ENCODE peak calls at places on chromosomes 11 and 22, in six cellular contexts. S, Y, B, U, K and P are unnamed samples.

GRCh38 chr11:66891849-66892660 is 35.2 kb downstream of the LRFN4 start:
- DNase-seq in Y (peak), U (peak), B (no peak), K (peak), S (peak), P (no peak)

GRCh38 chr11:89347071-89347470 is 144.1 kb downstream of the NOX4 start:
- DNase-seq in S (no peak), U (no peak), B (no peak), K (no peak), Y (no peak), P (no peak)

GRCh38 chr22:28963362-28963761 is 80.0 kb downstream of the ZNRF3 start:
- DNase-seq in S (no peak), K (no peak), B (no peak), U (no peak), Y (no peak), P (no peak)

GRCh38 chr22:45543243-45543642 is 40.6 kb downstream of the FBLN1 start:
- DNase-seq in U (no peak), B (no peak), K (no peak), Y (no peak), S (no peak), P (no peak)

GRCh38 chr22:20464096-20464614 is 26.5 kb upstream of the SCARF2 start:
- DNase-seq in Y (no peak), S (no peak), B (no peak), K (no peak), U (no peak), P (no peak)

GRCh38 chr11:22703561-22703960 is 37.1 kb downstream of the GAS2 start:
- DNase-seq in B (no peak), U (peak), K (peak), S (peak), Y (no peak), P (no peak)

GRCh38 chr11:63277345-63277943 is 34.0 kb upstream of the SLC22A25 start:
- DNase-seq in K (peak), S (no peak), Y (no peak), B (no peak), U (no peak), P (no peak)

GRCh38 chr11:72358461-72359405 is 75.6 kb downstream of the CLPB start:
- DNase-seq in U (no peak), S (peak), K (no peak), Y (no peak), B (no peak), P (no peak)

GRCh38 chr11:74011360-74012071 is 2.6 kb upstream of the UCP3 start:
- DNase-seq in K (no peak), Y (no peak), B (no peak), U (peak), S (peak), P (no peak)

GRCh38 chr11:76030286-76030685 is 176.0 kb downstream of the WNT11 start:
- DNase-seq in S (no peak), U (peak), B (no peak), K (peak), Y (no peak), P (no peak)

GRCh38 chr11:66567787-66568123 is 651 bp downstream of the CTSF start:
- DNase-seq in U (no peak), S (no peak), Y (no peak), B (no peak), K (no peak), P (no peak)

GRCh38 chr11:46710821-46711269 is 8.2 kb upstream of the F2 start:
- DNase-seq in K (peak), B (no peak), Y (no peak), S (peak), U (peak), P (no peak)

GRCh38 chr11:124079631-124080318 is 35.5 kb upstream of the VWA5A start:
- DNase-seq in S (peak), B (no peak), U (no peak), K (peak), Y (no peak), P (no peak)

GRCh38 chr22:45686004-45686403 is 14.4 kb downstream of the ATXN10 start:
- DNase-seq in S (peak), U (peak), B (no peak), K (no peak), Y (no peak), P (no peak)

GRCh38 chr11:96162816-96163499 is 180.0 kb downstream of the MAML2 start:
- DNase-seq in Y (no peak), B (no peak), U (peak), S (peak), K (no peak), P (no peak)

GRCh38 chr22:47570300-47570685 is 807.8 kb downstream of the TBC1D22A start:
- DNase-seq in S (no peak), Y (no peak), B (no peak), K (no peak), U (no peak), P (no peak)

GRCh38 chr11:128709402-128709801 is 15.5 kb downstream of the FLI1 start:
- DNase-seq in Y (no peak), K (peak), B (no peak), U (peak), S (peak), P (no peak)

GRCh38 chr11:9692696-9693095 is 28.8 kb downstream of the SWAP70 start:
- DNase-seq in U (no peak), S (no peak), K (no peak), Y (no peak), B (no peak), P (no peak)

GRCh38 chr11:304061-304506 is 3.5 kb upstream of the IFITM2 start:
- DNase-seq in S (no peak), K (no peak), U (no peak), B (no peak), Y (no peak), P (no peak)

GRCh38 chr11:19614370-19614936 is 98.2 kb upstream of the NAV2 start:
- DNase-seq in S (no peak), K (no peak), B (no peak), U (no peak), Y (no peak), P (no peak)

GRCh38 chr22:23856721-23857605 is 712 bp upstream of the SLC2A11 start:
- DNase-seq in Y (peak), U (peak), K (peak), S (peak), B (peak), P (no peak)

GRCh38 chr11:60235318-60235717 is 7.6 kb downstream of the MS4A4E start:
- DNase-seq in Y (no peak), K (no peak), S (no peak), B (no peak), U (no peak), P (no peak)
- H3K14ac ChIP-seq in Y (no peak), K (no peak), S (no peak), B (no peak), U (no peak), P (no peak)

GRCh38 chr11:27718346-27718852 is 18.1 kb upstream of the BDNF start:
- DNase-seq in K (peak), U (peak), Y (peak), B (peak), S (peak), P (no peak)

GRCh38 chr11:27717801-27718229 is 17.6 kb upstream of the BDNF start:
- DNase-seq in Y (no peak), B (no peak), S (peak), K (no peak), U (no peak), P (no peak)

GRCh38 chr11:27720277-27720830 is 20.1 kb upstream of the BDNF start:
- DNase-seq in S (peak), K (peak), Y (peak), U (peak), B (peak), P (no peak)

GRCh38 chr11:27719575-27719925 is 19.3 kb upstream of the BDNF start:
- DNase-seq in U (no peak), S (no peak), Y (no peak), B (no peak), K (no peak), P (no peak)

GRCh38 chr11:27718853-27719574 is 18.8 kb upstream of the BDNF start:
- DNase-seq in S (peak), Y (peak), K (peak), U (peak), B (peak), P (no peak)
- H3K14ac ChIP-seq in S (peak), Y (peak), K (no peak), U (peak), B (peak), P (no peak)

DNA sequence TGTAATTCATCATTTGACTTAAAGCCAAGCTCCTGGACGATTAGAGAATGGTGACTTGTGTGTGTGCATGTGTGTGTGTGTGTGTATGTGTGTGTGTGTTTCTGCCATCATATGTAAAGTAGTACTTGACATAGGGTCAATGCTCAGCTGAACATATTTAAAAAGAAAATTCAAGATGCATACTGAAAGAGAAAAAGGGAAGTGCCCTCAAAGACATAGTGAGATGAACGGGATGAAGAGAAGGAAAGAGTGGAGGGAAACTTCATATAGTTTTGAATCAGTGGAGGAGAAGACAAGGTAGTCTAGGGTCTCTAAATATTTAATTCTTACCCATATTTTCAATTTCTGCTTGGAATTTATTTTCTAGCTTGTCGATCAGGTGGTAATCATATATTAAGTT is 4.0 kb downstream of the TCN1 start:
- DNase-seq in K (no peak), Y (no peak), S (no peak), U (no peak), B (no peak), P (no peak)
- H3K14ac ChIP-seq in K (no peak), Y (no peak), S (no peak), U (no peak), B (no peak), P (no peak)

DNA sequence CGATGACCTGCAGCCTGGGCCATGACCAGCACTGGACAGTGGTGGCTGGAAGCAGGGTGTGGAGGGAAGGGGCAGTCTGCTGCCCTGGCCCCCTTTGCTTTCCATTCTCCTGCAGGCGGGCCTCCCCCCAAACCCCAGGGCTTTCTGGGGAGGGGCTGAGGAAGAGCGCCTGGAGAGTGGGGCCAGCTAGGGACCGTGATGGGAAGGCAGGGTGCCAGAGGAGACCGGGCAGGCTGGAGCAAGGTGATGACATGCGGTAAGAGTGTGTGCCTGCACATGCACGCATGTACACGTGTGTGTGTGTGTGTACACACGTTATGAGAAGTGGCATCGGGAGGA is 7.8 kb downstream of the OAF start:
- DNase-seq in Y (no peak), B (no peak), U (no peak), S (no peak), K (no peak), P (no peak)
- H3K14ac ChIP-seq in Y (no peak), B (peak), U (no peak), S (peak), K (no peak), P (no peak)

DNA sequence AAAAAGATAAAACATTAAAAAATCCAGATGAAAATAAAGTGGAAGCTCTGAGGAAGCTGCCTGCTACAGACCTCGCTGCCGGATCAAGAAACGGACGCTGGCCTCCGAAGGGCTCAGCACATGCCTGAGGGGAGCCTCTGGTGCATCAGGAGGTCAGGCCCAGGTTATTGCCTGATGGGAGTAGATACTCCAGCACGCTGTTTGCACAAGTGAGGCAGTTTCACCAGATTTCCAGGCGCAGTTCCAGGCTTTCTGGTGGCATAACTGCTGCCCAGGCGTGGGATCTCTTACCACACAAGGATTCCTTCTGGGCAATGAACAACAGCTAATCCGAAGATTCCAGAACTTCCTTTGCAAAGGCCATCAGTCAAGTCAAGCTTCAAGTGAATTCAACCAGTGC is 154.2 kb downstream of the MPPED1 start:
- DNase-seq in B (no peak), Y (no peak), S (no peak), U (no peak), K (no peak), P (no peak)
- H3K14ac ChIP-seq in B (no peak), Y (no peak), S (no peak), U (no peak), K (no peak), P (no peak)

GRCh38 chr22:26986884-26987283 is 329.5 kb downstream of the MIAT start:
- DNase-seq in Y (no peak), B (no peak), S (peak), K (no peak), U (no peak), P (no peak)
- H3K14ac ChIP-seq in Y (no peak), B (no peak), S (no peak), K (no peak), U (no peak), P (no peak)

DNA sequence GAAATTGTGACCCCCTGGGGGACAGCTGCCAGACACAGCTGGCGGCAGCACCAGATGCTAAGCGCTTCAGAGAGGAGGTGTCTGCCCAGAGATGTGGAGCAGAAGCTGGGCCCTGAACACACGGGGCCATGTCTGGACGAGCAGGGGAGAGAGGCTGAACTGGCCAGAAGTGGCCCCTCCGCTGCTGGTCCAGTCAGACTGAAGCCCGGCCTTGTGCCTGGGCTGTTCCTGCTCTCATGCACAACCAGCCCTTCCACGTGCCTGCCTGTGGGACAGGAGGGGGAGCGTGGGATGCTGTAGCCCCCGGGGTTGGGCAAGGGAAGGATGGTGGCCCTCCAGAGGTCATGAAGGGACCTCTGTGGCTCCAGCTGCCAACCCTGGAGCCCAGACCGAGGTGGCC is 1.8 kb downstream of the ADM2 start:
- DNase-seq in B (no peak), U (no peak), S (no peak), K (no peak), Y (no peak), P (no peak)
- H3K14ac ChIP-seq in B (no peak), U (no peak), S (no peak), K (no peak), Y (no peak), P (no peak)

DNA sequence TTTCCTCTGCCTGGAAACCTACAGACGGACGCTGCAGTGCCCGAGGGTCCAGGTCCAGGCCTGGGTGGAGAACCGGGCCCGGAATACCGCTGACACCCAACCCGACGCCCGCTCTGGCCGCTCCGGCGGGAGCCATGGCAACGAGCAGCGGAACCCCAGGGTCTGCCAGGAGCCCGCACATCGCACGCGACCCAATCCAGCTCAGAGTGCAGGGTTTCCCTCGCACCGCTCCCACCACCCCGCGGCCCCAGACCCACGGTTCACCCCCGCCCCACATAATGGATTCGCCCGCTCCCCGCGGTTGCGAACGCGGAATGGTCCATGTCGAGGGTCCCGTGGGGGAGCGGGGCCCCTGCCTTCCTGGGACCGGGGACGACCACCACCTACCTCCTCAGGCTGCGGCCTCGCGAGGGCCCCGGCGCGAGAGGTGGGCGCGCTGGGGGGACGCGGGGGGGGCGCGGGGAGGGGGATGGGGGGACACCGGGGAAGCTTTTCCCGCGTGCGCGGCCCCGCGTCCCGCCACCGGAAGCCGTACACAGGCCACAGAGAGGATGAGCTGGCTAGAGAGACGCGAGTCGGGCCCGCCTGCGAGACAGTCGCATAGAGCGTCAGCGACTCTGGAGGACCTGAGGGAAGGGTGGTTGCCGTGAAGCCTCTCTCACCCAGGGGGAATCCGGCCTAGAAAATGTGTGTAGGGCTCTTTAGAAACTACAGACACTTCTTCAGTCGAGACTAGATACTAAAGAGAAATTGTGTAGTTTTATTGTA is at the start of gene SSRP1:
- DNase-seq in K (peak), B (peak), S (peak), U (peak), Y (peak), P (no peak)
- H3K14ac ChIP-seq in K (peak), B (no peak), S (no peak), U (peak), Y (peak), P (no peak)

GRCh38 chr11:130000552-130001176 is 2.0 kb downstream of the PRDM10 start:
- DNase-seq in U (no peak), K (no peak), S (no peak), B (no peak), Y (no peak), P (no peak)
- H3K14ac ChIP-seq in U (no peak), K (no peak), S (no peak), B (no peak), Y (no peak), P (no peak)